ENCODE peak calls at places on chromosomes 2 and 18, in eight cellular contexts. R, O, M, W, S, N, C and E are unnamed samples.

GRCh38 chr2:179875864-179876263 is 14.5 kb upstream of the ZNF385B start:
- DNase-seq in C (no peak), O (no peak), W (no peak), M (no peak), N (no peak), R (no peak), S (no peak), E (no peak)

GRCh38 chr2:196502413-196502812 is 137.1 kb upstream of the CCDC150 start:
- DNase-seq in N (no peak), W (no peak), R (no peak), S (no peak), O (no peak), C (no peak), M (no peak), E (no peak)

GRCh38 chr2:30359644-30360167 is 87.3 kb upstream of the LCLAT1 start:
- DNase-seq in N (no peak), R (no peak), M (no peak), C (no peak), O (no peak), S (no peak), W (no peak), E (no peak)

GRCh38 chr2:10406016-10406415 is 42.1 kb downstream of the ODC1 start:
- DNase-seq in M (no peak), C (no peak), W (no peak), S (no peak), N (no peak), O (no peak), R (no peak), E (no peak)

GRCh38 chr2:141605163-141605562 is 525.7 kb downstream of the LRP1B start:
- DNase-seq in O (no peak), M (no peak), C (no peak), R (no peak), S (no peak), W (no peak), N (no peak), E (no peak)

GRCh38 chr2:85811850-85812735 is 58.3 kb downstream of the ATOH8 start:
- DNase-seq in S (no peak), W (no peak), O (no peak), C (no peak), N (no peak), M (no peak), R (no peak), E (no peak)

GRCh38 chr18:44579028-44579692 is 101.5 kb upstream of the SETBP1 start:
- DNase-seq in R (no peak), C (no peak), O (no peak), M (peak), W (no peak), S (no peak), N (no peak), E (peak)

GRCh38 chr2:10901565-10901964 is 10.2 kb upstream of the KCNF1 start:
- DNase-seq in C (no peak), N (no peak), W (no peak), M (no peak), R (no peak), S (no peak), O (no peak), E (peak)

GRCh38 chr2:11679016-11679415 is 9.0 kb upstream of the NTSR2 start:
- DNase-seq in S (no peak), C (no peak), N (no peak), O (no peak), M (no peak), R (no peak), W (no peak), E (no peak)

GRCh38 chr2:135256531-135257258 is 204.6 kb downstream of the RAB3GAP1 start:
- DNase-seq in W (no peak), R (no peak), S (no peak), M (no peak), N (no peak), C (no peak), O (no peak), E (no peak)

GRCh38 chr2:136327162-136327852 is 209.4 kb upstream of the CXCR4 start:
- DNase-seq in C (no peak), M (peak), R (no peak), S (peak), O (peak), W (no peak), N (peak), E (peak)

GRCh38 chr2:184338776-184339175 is 259.6 kb upstream of the ZNF804A start:
- DNase-seq in M (no peak), R (no peak), N (no peak), W (no peak), O (no peak), S (no peak), C (no peak), E (no peak)

GRCh38 chr18:78543201-78543725 is 436.4 kb upstream of the SALL3 start:
- DNase-seq in N (no peak), O (no peak), M (no peak), C (no peak), W (no peak), R (no peak), S (no peak), E (no peak)

GRCh38 chr2:95021847-95022246 is 3.7 kb upstream of the MAL start:
- DNase-seq in C (peak), O (no peak), S (no peak), N (no peak), R (no peak), W (no peak), M (no peak), E (no peak)

GRCh38 chr2:37344453-37345361 is at the start of gene QPCT:
- DNase-seq in M (peak), S (peak), O (no peak), C (peak), N (peak), R (peak), W (no peak), E (peak)

GRCh38 chr18:46916551-46917107 is 678 bp downstream of the PIAS2 start:
- DNase-seq in C (peak), M (peak), S (peak), O (no peak), R (no peak), N (peak), W (peak), E (peak)

GRCh38 chr18:56148373-56148772 is 490.0 kb downstream of the TXNL1 start:
- DNase-seq in R (no peak), C (no peak), S (no peak), W (no peak), M (no peak), O (peak), N (no peak), E (peak)

GRCh38 chr2:99935662-99936061 is 206.7 kb downstream of the AFF3 start:
- DNase-seq in R (no peak), O (no peak), W (no peak), N (no peak), M (no peak), C (no peak), S (no peak), E (no peak)

GRCh38 chr2:64453710-64454315 is at the start of gene LGALSL:
- DNase-seq in S (no peak), R (peak), O (no peak), W (no peak), C (peak), M (peak), N (peak), E (peak)

GRCh38 chr2:10169053-10169578 is 46.6 kb downstream of the RRM2 start:
- DNase-seq in C (no peak), O (no peak), S (no peak), M (no peak), N (no peak), R (no peak), W (no peak), E (no peak)

GRCh38 chr2:157876771-157877108 is 610 bp upstream of the ACVR1 start:
- DNase-seq in S (no peak), N (peak), W (peak), C (no peak), O (no peak), M (no peak), R (no peak), E (no peak)

GRCh38 chr2:234911271-234911670 is 40.5 kb upstream of the SH3BP4 start:
- DNase-seq in C (no peak), S (no peak), N (no peak), R (no peak), O (peak), W (no peak), M (no peak), E (peak)

GRCh38 chr2:235084424-235084823 is 132.6 kb downstream of the SH3BP4 start:
- DNase-seq in R (no peak), N (no peak), W (no peak), M (no peak), O (no peak), C (no peak), S (no peak), E (no peak)

GRCh38 chr2:128545829-128546228 is 227.2 kb upstream of the HS6ST1 start:
- DNase-seq in N (no peak), C (no peak), W (no peak), R (no peak), O (no peak), M (no peak), S (no peak), E (no peak)

GRCh38 chr2:20433249-20433648 is 13.6 kb upstream of the RHOB start:
- DNase-seq in N (no peak), W (no peak), O (no peak), R (no peak), M (no peak), C (no peak), S (no peak), E (no peak)

GRCh38 chr2:71102981-71103681 is 26.9 kb downstream of the MCEE start:
- DNase-seq in N (no peak), C (no peak), W (no peak), O (no peak), S (no peak), R (no peak), M (no peak), E (no peak)

GRCh38 chr2:85468704-85469349 is 50.3 kb downstream of the SH2D6 start:
- DNase-seq in O (peak), N (no peak), R (no peak), S (no peak), C (no peak), W (no peak), M (no peak), E (peak)

GRCh38 chr2:200812122-200813022 is 662 bp downstream of the BZW1 start:
- DNase-seq in N (peak), C (peak), W (peak), M (peak), S (peak), R (peak), O (no peak), E (peak)